ENCODE peak calls at places on chromosomes 4 and X, in five cellular contexts. A is NCI-H2029, Y is fibroblast of pulmonary artery, S is T-helper 2 cell, L is left colon. D is an unnamed sample.

GRCh38 chr4:138087181-138087714 is 154.9 kb downstream of the SLC7A11 start:
- DNase-seq in A (no peak), Y (no peak), S (no peak), L (no peak), D (no peak)

GRCh38 chrX:153642655-153643430 is 4.2 kb upstream of the DUSP9 start:
- DNase-seq in A (no peak), Y (no peak), S (no peak), L (no peak), D (no peak)

GRCh38 chrX:54180403-54180802 is 2.7 kb downstream of the FAM120C start:
- DNase-seq in A (no peak), Y (peak; percentile 35), S (no peak), L (no peak), D (no peak)

GRCh38 chrX:68429216-68429615 is 4.1 kb downstream of the OPHN1 start:
- DNase-seq in A (no peak), Y (no peak), S (no peak), L (no peak), D (no peak)

GRCh38 chrX:34341814-34342213 is 209.7 kb upstream of the FAM47A start:
- DNase-seq in A (no peak), Y (no peak), S (no peak), L (no peak), D (no peak)

GRCh38 chr4:92969650-92970370 is 666.0 kb downstream of the GRID2 start:
- DNase-seq in A (no peak), Y (peak; percentile 95), S (no peak), L (no peak), D (no peak)

GRCh38 chrX:50100188-50100587 is 100.6 kb downstream of the AKAP4 start:
- DNase-seq in A (no peak), Y (no peak), S (peak; percentile 17), L (no peak), D (peak; percentile 4)

GRCh38 chr4:71732706-71733105 is 51.2 kb downstream of the GC start:
- DNase-seq in A (peak; percentile 14), Y (peak; percentile 57), S (no peak), L (no peak), D (peak; percentile 11)

GRCh38 chr4:25937801-25938200 is 23.8 kb downstream of the SMIM20 start:
- DNase-seq in A (no peak), Y (peak; percentile 64), S (peak; percentile 68), L (no peak), D (no peak)

GRCh38 chr4:15765910-15766703 is 12.0 kb upstream of the CD38 start:
- DNase-seq in A (no peak), Y (no peak), S (peak; percentile 82), L (no peak), D (no peak)

GRCh38 chr4:6301051-6301731 is 31.5 kb downstream of the WFS1 start:
- DNase-seq in A (no peak), Y (no peak), S (no peak), L (no peak), D (no peak)

GRCh38 chr4:1318488-1319213 is 28.4 kb upstream of the UVSSA start:
- DNase-seq in A (no peak), Y (no peak), S (no peak), L (no peak), D (no peak)

GRCh38 chr4:31045724-31046318 is 325.7 kb downstream of the PCDH7 start:
- DNase-seq in A (peak; percentile 43), Y (peak; percentile 52), S (no peak), L (peak; percentile 21), D (no peak)

GRCh38 chr4:168063031-168063430 is 29.3 kb upstream of the ANXA10 start:
- DNase-seq in A (no peak), Y (no peak), S (no peak), L (no peak), D (no peak)

GRCh38 chr4:124873361-124874171 is 161.0 kb upstream of the ANKRD50 start:
- DNase-seq in A (no peak), Y (no peak), S (no peak), L (no peak), D (no peak)

GRCh38 chrX:112851161-112851779 is 10.6 kb upstream of the AMOT start:
- DNase-seq in A (no peak), Y (no peak), S (peak; percentile 59), L (no peak), D (peak; percentile 63)

GRCh38 chr4:1714303-1715001 is 2.3 kb upstream of the SLBP start:
- DNase-seq in A (peak; percentile 31), Y (no peak), S (peak; percentile 58), L (no peak), D (no peak)

GRCh38 chr4:183097251-183098079 is 1.6 kb upstream of the WWC2 start:
- DNase-seq in A (no peak), Y (no peak), S (no peak), L (peak; percentile 9), D (no peak)

GRCh38 chr4:32706893-32707292 is 1986.7 kb downstream of the PCDH7 start:
- DNase-seq in A (no peak), Y (no peak), S (no peak), L (no peak), D (no peak)

GRCh38 chr4:89064848-89065247 is 7.9 kb upstream of the FAM13A start:
- DNase-seq in A (no peak), Y (no peak), S (no peak), L (no peak), D (no peak)